ENCODE peak calls at places on chromosomes 6 and 20, in ten cellular contexts. One of them, this sample, is unnamed.
A peak's percentile ranks its signal among the peaks of the same experiment; 100 is the strongest.

GRCh38 chr20:15913661-15914060 is 659.6 kb downstream of the KIF16B start:
- DNase-seq in heart left ventricle: no peak
- DNase-seq in dorsolateral prefrontal cortex: no peak
- DNase-seq in lower lobe of right lung: no peak
- DNase-seq in Peyer's patch: no peak
- DNase-seq in pancreas: no peak
- DNase-seq in left ventricle myocardium inferior: no peak
- DNase-seq in colonic mucosa: no peak
- DNase-seq in cardiac fibroblast: no peak
- DNase-seq in epithelial cell of esophagus: no peak
- DNase-seq in this sample: no peak

GRCh38 chr6:144897441-144897921 is 612.3 kb downstream of the UTRN start:
- DNase-seq in heart left ventricle: no peak
- DNase-seq in dorsolateral prefrontal cortex: no peak
- DNase-seq in lower lobe of right lung: no peak
- DNase-seq in Peyer's patch: no peak
- DNase-seq in pancreas: no peak
- DNase-seq in left ventricle myocardium inferior: no peak
- DNase-seq in colonic mucosa: peak; percentile 28
- DNase-seq in cardiac fibroblast: peak; percentile 43
- DNase-seq in epithelial cell of esophagus: peak; percentile 81
- DNase-seq in this sample: peak; percentile 65

GRCh38 chr20:38985060-38985459 is 22.9 kb downstream of the DHX35 start:
- DNase-seq in heart left ventricle: no peak
- DNase-seq in dorsolateral prefrontal cortex: no peak
- DNase-seq in lower lobe of right lung: no peak
- DNase-seq in Peyer's patch: no peak
- DNase-seq in pancreas: no peak
- DNase-seq in left ventricle myocardium inferior: no peak
- DNase-seq in colonic mucosa: no peak
- DNase-seq in cardiac fibroblast: no peak
- DNase-seq in epithelial cell of esophagus: no peak
- DNase-seq in this sample: no peak

GRCh38 chr20:41098703-41099250 is 38.6 kb upstream of the PLCG1 start:
- DNase-seq in heart left ventricle: no peak
- DNase-seq in dorsolateral prefrontal cortex: no peak
- DNase-seq in lower lobe of right lung: no peak
- DNase-seq in Peyer's patch: no peak
- DNase-seq in pancreas: no peak
- DNase-seq in left ventricle myocardium inferior: no peak
- DNase-seq in colonic mucosa: no peak
- DNase-seq in cardiac fibroblast: peak; percentile 75
- DNase-seq in epithelial cell of esophagus: no peak
- DNase-seq in this sample: peak; percentile 78

GRCh38 chr20:33915726-33916331 is 77.9 kb upstream of the RALY start:
- DNase-seq in heart left ventricle: peak; percentile 34
- DNase-seq in dorsolateral prefrontal cortex: no peak
- DNase-seq in lower lobe of right lung: peak; percentile 66
- DNase-seq in Peyer's patch: peak; percentile 44
- DNase-seq in pancreas: peak; percentile 72
- DNase-seq in left ventricle myocardium inferior: peak; percentile 18
- DNase-seq in colonic mucosa: peak; percentile 59
- DNase-seq in cardiac fibroblast: no peak
- DNase-seq in epithelial cell of esophagus: peak; percentile 43
- DNase-seq in this sample: peak; percentile 24

GRCh38 chr6:151806757-151807512 is 547 bp upstream of the ESR1 start:
- DNase-seq in heart left ventricle: no peak
- DNase-seq in dorsolateral prefrontal cortex: no peak
- DNase-seq in lower lobe of right lung: no peak
- DNase-seq in Peyer's patch: no peak
- DNase-seq in pancreas: no peak
- DNase-seq in left ventricle myocardium inferior: no peak
- DNase-seq in colonic mucosa: no peak
- DNase-seq in cardiac fibroblast: peak; percentile 9
- DNase-seq in epithelial cell of esophagus: no peak
- DNase-seq in this sample: no peak

GRCh38 chr6:137227872-137228302 is 8.7 kb upstream of the IFNGR1 start:
- DNase-seq in heart left ventricle: no peak
- DNase-seq in dorsolateral prefrontal cortex: no peak
- DNase-seq in lower lobe of right lung: no peak
- DNase-seq in Peyer's patch: no peak
- DNase-seq in pancreas: no peak
- DNase-seq in left ventricle myocardium inferior: no peak
- DNase-seq in colonic mucosa: no peak
- DNase-seq in cardiac fibroblast: peak; percentile 31
- DNase-seq in epithelial cell of esophagus: no peak
- DNase-seq in this sample: no peak

GRCh38 chr20:41287327-41287726 is 30.2 kb downstream of the ZHX3 start:
- DNase-seq in heart left ventricle: no peak
- DNase-seq in dorsolateral prefrontal cortex: no peak
- DNase-seq in lower lobe of right lung: no peak
- DNase-seq in Peyer's patch: no peak
- DNase-seq in pancreas: no peak
- DNase-seq in left ventricle myocardium inferior: no peak
- DNase-seq in colonic mucosa: no peak
- DNase-seq in cardiac fibroblast: peak; percentile 57
- DNase-seq in epithelial cell of esophagus: peak; percentile 87
- DNase-seq in this sample: peak; percentile 88

GRCh38 chr6:147421903-147422302 is 86.6 kb upstream of the SAMD5 start:
- DNase-seq in heart left ventricle: no peak
- DNase-seq in dorsolateral prefrontal cortex: no peak
- DNase-seq in lower lobe of right lung: no peak
- DNase-seq in Peyer's patch: no peak
- DNase-seq in pancreas: no peak
- DNase-seq in left ventricle myocardium inferior: no peak
- DNase-seq in colonic mucosa: no peak
- DNase-seq in cardiac fibroblast: no peak
- DNase-seq in epithelial cell of esophagus: no peak
- DNase-seq in this sample: no peak

GRCh38 chr6:85483041-85483700 is 33.3 kb downstream of the NT5E start:
- DNase-seq in heart left ventricle: peak; percentile 66
- DNase-seq in dorsolateral prefrontal cortex: peak; percentile 78
- DNase-seq in lower lobe of right lung: peak; percentile 78
- DNase-seq in Peyer's patch: peak; percentile 61
- DNase-seq in pancreas: peak; percentile 97
- DNase-seq in left ventricle myocardium inferior: peak; percentile 76
- DNase-seq in colonic mucosa: peak; percentile 86
- DNase-seq in cardiac fibroblast: peak; percentile 92
- DNase-seq in epithelial cell of esophagus: peak; percentile 69
- DNase-seq in this sample: peak; percentile 85

GRCh38 chr20:831251-831650 is 2.3 kb upstream of the FAM110A start:
- DNase-seq in heart left ventricle: no peak
- DNase-seq in dorsolateral prefrontal cortex: no peak
- DNase-seq in lower lobe of right lung: no peak
- DNase-seq in Peyer's patch: no peak
- DNase-seq in pancreas: no peak
- DNase-seq in left ventricle myocardium inferior: no peak
- DNase-seq in colonic mucosa: no peak
- DNase-seq in cardiac fibroblast: no peak
- DNase-seq in epithelial cell of esophagus: no peak
- DNase-seq in this sample: no peak

GRCh38 chr20:828987-829386 is 4.5 kb upstream of the FAM110A start:
- DNase-seq in heart left ventricle: no peak
- DNase-seq in dorsolateral prefrontal cortex: no peak
- DNase-seq in lower lobe of right lung: no peak
- DNase-seq in Peyer's patch: peak; percentile 6
- DNase-seq in pancreas: no peak
- DNase-seq in left ventricle myocardium inferior: no peak
- DNase-seq in colonic mucosa: peak; percentile 16
- DNase-seq in cardiac fibroblast: no peak
- DNase-seq in epithelial cell of esophagus: no peak
- DNase-seq in this sample: no peak

GRCh38 chr20:830011-830521 is 3.4 kb upstream of the FAM110A start:
- DNase-seq in heart left ventricle: no peak
- DNase-seq in dorsolateral prefrontal cortex: no peak
- DNase-seq in lower lobe of right lung: no peak
- DNase-seq in Peyer's patch: no peak
- DNase-seq in pancreas: no peak
- DNase-seq in left ventricle myocardium inferior: no peak
- DNase-seq in colonic mucosa: no peak
- DNase-seq in cardiac fibroblast: peak; percentile 43
- DNase-seq in epithelial cell of esophagus: no peak
- DNase-seq in this sample: peak; percentile 75

GRCh38 chr20:831956-832355 is 1.6 kb upstream of the FAM110A start:
- DNase-seq in heart left ventricle: no peak
- DNase-seq in dorsolateral prefrontal cortex: no peak
- DNase-seq in lower lobe of right lung: no peak
- DNase-seq in Peyer's patch: no peak
- DNase-seq in pancreas: no peak
- DNase-seq in left ventricle myocardium inferior: no peak
- DNase-seq in colonic mucosa: no peak
- DNase-seq in cardiac fibroblast: no peak
- DNase-seq in epithelial cell of esophagus: no peak
- DNase-seq in this sample: no peak

DNA sequence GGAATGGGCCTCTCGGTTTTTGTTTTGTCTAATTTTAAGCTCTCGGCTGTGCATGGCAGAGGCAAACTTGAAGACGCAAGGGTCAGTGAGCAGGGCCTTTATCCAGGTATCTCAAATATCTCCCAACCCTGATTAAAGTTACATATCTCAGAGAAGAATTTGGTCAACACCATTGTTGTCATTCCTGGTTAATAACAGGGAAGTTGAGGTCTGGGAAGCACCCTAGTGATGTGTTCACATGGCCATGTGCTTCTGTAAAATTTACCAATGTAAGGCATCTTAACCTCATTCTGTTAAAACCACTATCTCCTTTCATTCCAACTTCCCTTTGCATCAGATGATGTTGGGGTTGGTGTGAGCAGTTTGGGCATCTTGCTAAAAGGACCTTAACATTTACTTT is 4.0 kb upstream of the FAM110A start:
- DNase-seq in heart left ventricle: no peak
- DNase-seq in dorsolateral prefrontal cortex: no peak
- DNase-seq in lower lobe of right lung: no peak
- DNase-seq in Peyer's patch: no peak
- DNase-seq in pancreas: no peak
- DNase-seq in left ventricle myocardium inferior: no peak
- DNase-seq in colonic mucosa: no peak
- DNase-seq in cardiac fibroblast: no peak
- DNase-seq in epithelial cell of esophagus: no peak
- DNase-seq in this sample: peak; percentile 16
- H3K4me3 ChIP-seq in heart left ventricle: no peak overlapping the region
- H3K4me3 ChIP-seq in dorsolateral prefrontal cortex: no peak overlapping the region
- H3K4me3 ChIP-seq in lower lobe of right lung: no peak overlapping the region
- H3K4me3 ChIP-seq in Peyer's patch: no peak overlapping the region
- H3K4me3 ChIP-seq in pancreas: no peak overlapping the region
- H3K4me3 ChIP-seq in left ventricle myocardium inferior: no peak overlapping the region
- H3K4me3 ChIP-seq in colonic mucosa: no peak overlapping the region
- H3K4me3 ChIP-seq in cardiac fibroblast: no peak overlapping the region
- H3K4me3 ChIP-seq in epithelial cell of esophagus: no peak overlapping the region
- H3K4me3 ChIP-seq in this sample: no peak overlapping the region

DNA sequence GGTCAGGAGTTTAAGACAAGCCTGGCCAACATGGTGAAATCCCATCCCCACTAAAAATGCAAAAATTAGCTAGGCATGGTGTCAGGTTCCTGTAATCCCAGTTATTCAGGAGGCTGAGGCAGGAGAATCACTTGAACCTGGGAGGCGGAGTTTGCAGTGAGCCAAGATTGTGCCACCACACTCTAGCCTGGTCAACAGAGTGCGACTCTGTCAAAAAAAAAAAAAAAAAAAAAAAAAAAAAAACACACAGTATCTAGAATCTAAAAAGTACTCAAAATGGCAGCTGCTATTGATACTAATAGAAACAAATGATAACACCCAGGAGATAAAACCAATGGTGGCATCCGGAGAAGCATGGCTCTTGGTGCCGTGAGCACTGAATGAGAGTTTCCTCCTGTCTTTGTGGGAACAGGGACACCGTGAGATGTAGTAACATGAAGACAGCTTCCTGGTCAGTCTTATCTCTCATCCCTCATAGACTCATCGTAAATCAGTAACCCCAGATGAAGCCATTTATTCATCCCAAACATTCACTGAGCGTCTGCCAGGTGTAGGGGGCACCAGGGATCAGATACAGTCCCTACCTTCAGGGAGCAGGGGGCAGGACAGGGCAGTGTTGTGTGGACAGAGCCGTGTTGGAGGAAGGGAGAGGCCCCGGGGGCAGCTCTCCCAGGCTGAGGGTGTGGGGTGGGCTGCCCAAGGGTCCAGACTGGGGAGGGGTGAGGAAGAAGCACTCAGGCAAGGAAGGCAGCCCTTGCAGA is 66.1 kb downstream of the SYNJ2 start:
- DNase-seq in heart left ventricle: no peak
- DNase-seq in dorsolateral prefrontal cortex: peak; percentile 8
- DNase-seq in lower lobe of right lung: peak; percentile 4
- DNase-seq in Peyer's patch: no peak
- DNase-seq in pancreas: peak; percentile 42
- DNase-seq in left ventricle myocardium inferior: peak; percentile 3
- DNase-seq in colonic mucosa: no peak
- DNase-seq in cardiac fibroblast: no peak
- DNase-seq in epithelial cell of esophagus: no peak
- DNase-seq in this sample: no peak
- H3K4me3 ChIP-seq in heart left ventricle: no peak overlapping the region
- H3K4me3 ChIP-seq in dorsolateral prefrontal cortex: no peak overlapping the region
- H3K4me3 ChIP-seq in lower lobe of right lung: no peak overlapping the region
- H3K4me3 ChIP-seq in Peyer's patch: no peak overlapping the region
- H3K4me3 ChIP-seq in pancreas: no peak overlapping the region
- H3K4me3 ChIP-seq in left ventricle myocardium inferior: no peak overlapping the region
- H3K4me3 ChIP-seq in colonic mucosa: no peak overlapping the region
- H3K4me3 ChIP-seq in cardiac fibroblast: no peak overlapping the region
- H3K4me3 ChIP-seq in epithelial cell of esophagus: no peak overlapping the region
- H3K4me3 ChIP-seq in this sample: no peak overlapping the region

DNA sequence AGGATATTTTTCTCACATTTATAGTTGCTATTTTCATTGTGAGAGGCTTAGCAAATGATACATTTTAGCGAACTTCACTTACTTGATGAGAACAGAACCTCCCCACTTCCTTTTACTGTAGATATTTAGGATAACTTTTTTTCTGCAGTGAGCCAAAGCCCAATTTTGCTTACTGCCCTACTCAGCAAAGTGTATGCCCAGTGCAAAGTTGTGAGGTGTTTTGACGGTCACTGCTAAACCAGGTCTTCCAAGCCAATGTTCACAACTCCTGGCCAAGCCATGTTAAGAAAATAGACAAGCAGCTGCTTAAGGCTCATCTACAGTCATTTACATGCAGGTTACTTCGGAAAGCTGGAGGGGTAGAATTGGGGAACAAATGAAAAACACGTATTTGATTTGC is 144.8 kb downstream of the ADGRG6 start:
- DNase-seq in heart left ventricle: no peak
- DNase-seq in dorsolateral prefrontal cortex: no peak
- DNase-seq in lower lobe of right lung: no peak
- DNase-seq in Peyer's patch: no peak
- DNase-seq in pancreas: no peak
- DNase-seq in left ventricle myocardium inferior: no peak
- DNase-seq in colonic mucosa: no peak
- DNase-seq in cardiac fibroblast: no peak
- DNase-seq in epithelial cell of esophagus: no peak
- DNase-seq in this sample: no peak
- H3K4me3 ChIP-seq in heart left ventricle: no peak overlapping the region
- H3K4me3 ChIP-seq in dorsolateral prefrontal cortex: no peak overlapping the region
- H3K4me3 ChIP-seq in lower lobe of right lung: no peak overlapping the region
- H3K4me3 ChIP-seq in Peyer's patch: no peak overlapping the region
- H3K4me3 ChIP-seq in pancreas: no peak overlapping the region
- H3K4me3 ChIP-seq in left ventricle myocardium inferior: no peak overlapping the region
- H3K4me3 ChIP-seq in colonic mucosa: no peak overlapping the region
- H3K4me3 ChIP-seq in cardiac fibroblast: no peak overlapping the region
- H3K4me3 ChIP-seq in epithelial cell of esophagus: no peak overlapping the region
- H3K4me3 ChIP-seq in this sample: no peak overlapping the region

DNA sequence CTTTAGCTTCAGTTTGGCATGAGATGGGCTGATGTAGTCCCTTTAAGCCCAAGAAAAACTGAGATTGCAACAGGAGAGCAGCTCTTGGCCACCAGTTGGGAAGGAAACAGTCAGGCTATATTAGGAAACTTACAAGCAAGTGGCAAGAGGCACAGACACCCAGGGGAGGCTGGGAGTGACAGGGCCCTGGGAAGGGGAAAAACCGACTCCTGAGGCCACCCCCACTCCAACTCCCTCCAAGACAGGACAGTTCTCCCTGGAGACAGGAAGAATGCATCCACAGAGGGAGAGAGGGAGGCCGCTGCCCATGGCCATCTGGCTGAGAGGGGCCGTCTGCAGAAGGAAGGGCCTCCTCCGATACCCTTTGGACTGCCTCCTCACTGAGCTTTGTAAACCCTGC is 20.5 kb downstream of the JPH2 start:
- DNase-seq in heart left ventricle: peak; percentile 76
- DNase-seq in dorsolateral prefrontal cortex: no peak
- DNase-seq in lower lobe of right lung: no peak
- DNase-seq in Peyer's patch: no peak
- DNase-seq in pancreas: no peak
- DNase-seq in left ventricle myocardium inferior: peak; percentile 48
- DNase-seq in colonic mucosa: no peak
- DNase-seq in cardiac fibroblast: no peak
- DNase-seq in epithelial cell of esophagus: no peak
- DNase-seq in this sample: peak; percentile 69
- H3K4me3 ChIP-seq in heart left ventricle: no peak overlapping the region
- H3K4me3 ChIP-seq in dorsolateral prefrontal cortex: no peak overlapping the region
- H3K4me3 ChIP-seq in lower lobe of right lung: no peak overlapping the region
- H3K4me3 ChIP-seq in Peyer's patch: no peak overlapping the region
- H3K4me3 ChIP-seq in pancreas: no peak overlapping the region
- H3K4me3 ChIP-seq in left ventricle myocardium inferior: peak overlapping the region; percentile 35
- H3K4me3 ChIP-seq in colonic mucosa: no peak overlapping the region
- H3K4me3 ChIP-seq in cardiac fibroblast: no peak overlapping the region
- H3K4me3 ChIP-seq in epithelial cell of esophagus: no peak overlapping the region
- H3K4me3 ChIP-seq in this sample: no peak overlapping the region

This sample was measured in fibroblast of pulmonary artery.